ENCODE peak calls at places on chromosome 14, in four cellular contexts. One of them, this sample, is unnamed.

GRCh38 chr14:72495668-72496067 is 398.2 kb downstream of the DPF3 start:
- DNase-seq in pancreas: no peak
- DNase-seq in foreskin fibroblast: no peak
- DNase-seq in heart left ventricle: no peak
- DNase-seq in this sample: no peak

GRCh38 chr14:67167420-67168109 is 21.7 kb upstream of the GARIN2 start:
- DNase-seq in heart left ventricle: no peak
- DNase-seq in pancreas: no peak
- DNase-seq in foreskin fibroblast: no peak
- DNase-seq in this sample: no peak

GRCh38 chr14:100982764-100983163 is 79.2 kb upstream of the RTL1 start:
- DNase-seq in foreskin fibroblast: no peak
- DNase-seq in heart left ventricle: no peak
- DNase-seq in pancreas: no peak
- DNase-seq in this sample: no peak

GRCh38 chr14:100739306-100739705 is 12.6 kb downstream of the DLK1 start:
- DNase-seq in foreskin fibroblast: no peak
- DNase-seq in heart left ventricle: no peak
- DNase-seq in pancreas: no peak
- DNase-seq in this sample: no peak

GRCh38 chr14:23622990-23623389 is 13.2 kb upstream of the DHRS2 start:
- DNase-seq in pancreas: no peak
- DNase-seq in foreskin fibroblast: no peak
- DNase-seq in heart left ventricle: peak
- DNase-seq in this sample: no peak

GRCh38 chr14:68306265-68306933 is 486.5 kb downstream of the ZFP36L1 start:
- DNase-seq in foreskin fibroblast: no peak
- DNase-seq in pancreas: no peak
- DNase-seq in heart left ventricle: no peak
- DNase-seq in this sample: no peak

GRCh38 chr14:21748869-21749303 is 75.3 kb upstream of the OR4E1 start:
- DNase-seq in foreskin fibroblast: no peak
- DNase-seq in heart left ventricle: no peak
- DNase-seq in pancreas: peak
- DNase-seq in this sample: no peak

GRCh38 chr14:69701269-69701668 is 65.7 kb upstream of the SRSF5 start:
- DNase-seq in heart left ventricle: no peak
- DNase-seq in foreskin fibroblast: no peak
- DNase-seq in pancreas: no peak
- DNase-seq in this sample: no peak

GRCh38 chr14:35989736-35990135 is 163.6 kb downstream of the BRMS1L start:
- DNase-seq in pancreas: no peak
- DNase-seq in heart left ventricle: no peak
- DNase-seq in foreskin fibroblast: no peak
- DNase-seq in this sample: no peak

GRCh38 chr14:99600232-99600888 is 3.6 kb downstream of the CCDC85C start:
- DNase-seq in pancreas: no peak
- DNase-seq in heart left ventricle: no peak
- DNase-seq in foreskin fibroblast: no peak
- DNase-seq in this sample: no peak

GRCh38 chr14:95174184-95174804 is 17.0 kb upstream of the DICER1 start:
- DNase-seq in foreskin fibroblast: no peak
- DNase-seq in heart left ventricle: no peak
- DNase-seq in pancreas: no peak
- DNase-seq in this sample: no peak

GRCh38 chr14:21071225-21072041 is 1.3 kb downstream of the ARHGEF40 start:
- DNase-seq in pancreas: peak
- DNase-seq in heart left ventricle: peak
- DNase-seq in foreskin fibroblast: peak
- DNase-seq in this sample: peak

GRCh38 chr14:62592877-62593276 is 452.4 kb downstream of the KCNH5 start:
- DNase-seq in pancreas: no peak
- DNase-seq in heart left ventricle: no peak
- DNase-seq in foreskin fibroblast: peak
- DNase-seq in this sample: no peak

GRCh38 chr14:35927727-35928126 is 101.6 kb downstream of the BRMS1L start:
- DNase-seq in foreskin fibroblast: no peak
- DNase-seq in heart left ventricle: no peak
- DNase-seq in pancreas: no peak
- DNase-seq in this sample: no peak

GRCh38 chr14:74491952-74492351 is 1.2 kb downstream of the NPC2 start:
- DNase-seq in pancreas: no peak
- DNase-seq in foreskin fibroblast: peak
- DNase-seq in heart left ventricle: no peak
- DNase-seq in this sample: no peak

GRCh38 chr14:34680806-34681479 is 33.5 kb downstream of the CFL2 start:
- DNase-seq in pancreas: no peak
- DNase-seq in heart left ventricle: no peak
- DNase-seq in foreskin fibroblast: no peak
- DNase-seq in this sample: no peak

GRCh38 chr14:84804498-84805294 is 725.2 kb upstream of the FLRT2 start:
- DNase-seq in heart left ventricle: no peak
- DNase-seq in foreskin fibroblast: no peak
- DNase-seq in pancreas: no peak
- DNase-seq in this sample: no peak
- H3K4me3 ChIP-seq in heart left ventricle: no peak
- H3K4me3 ChIP-seq in foreskin fibroblast: no peak
- H3K4me3 ChIP-seq in pancreas: no peak
- H3K4me3 ChIP-seq in this sample: no peak

GRCh38 chr14:52241102-52241793 is 26.2 kb upstream of the PTGDR start:
- DNase-seq in heart left ventricle: no peak
- DNase-seq in pancreas: no peak
- DNase-seq in foreskin fibroblast: peak
- DNase-seq in this sample: no peak
- H3K4me3 ChIP-seq in heart left ventricle: no peak
- H3K4me3 ChIP-seq in pancreas: no peak
- H3K4me3 ChIP-seq in foreskin fibroblast: peak
- H3K4me3 ChIP-seq in this sample: no peak

GRCh38 chr14:64885555-64885954 is 5.8 kb upstream of the SPTB start:
- DNase-seq in heart left ventricle: no peak
- DNase-seq in foreskin fibroblast: no peak
- DNase-seq in pancreas: no peak
- DNase-seq in this sample: no peak

GRCh38 chr14:64875350-64875749 is 4.4 kb downstream of the SPTB start:
- DNase-seq in pancreas: no peak
- DNase-seq in foreskin fibroblast: no peak
- DNase-seq in heart left ventricle: no peak
- DNase-seq in this sample: no peak

GRCh38 chr14:64878775-64879634 is 702 bp downstream of the SPTB start:
- DNase-seq in heart left ventricle: peak
- DNase-seq in pancreas: peak
- DNase-seq in foreskin fibroblast: no peak
- DNase-seq in this sample: no peak

GRCh38 chr14:64879635-64880381 is at the start of gene SPTB:
- DNase-seq in pancreas: peak
- DNase-seq in heart left ventricle: peak
- DNase-seq in foreskin fibroblast: no peak
- DNase-seq in this sample: no peak

DNA sequence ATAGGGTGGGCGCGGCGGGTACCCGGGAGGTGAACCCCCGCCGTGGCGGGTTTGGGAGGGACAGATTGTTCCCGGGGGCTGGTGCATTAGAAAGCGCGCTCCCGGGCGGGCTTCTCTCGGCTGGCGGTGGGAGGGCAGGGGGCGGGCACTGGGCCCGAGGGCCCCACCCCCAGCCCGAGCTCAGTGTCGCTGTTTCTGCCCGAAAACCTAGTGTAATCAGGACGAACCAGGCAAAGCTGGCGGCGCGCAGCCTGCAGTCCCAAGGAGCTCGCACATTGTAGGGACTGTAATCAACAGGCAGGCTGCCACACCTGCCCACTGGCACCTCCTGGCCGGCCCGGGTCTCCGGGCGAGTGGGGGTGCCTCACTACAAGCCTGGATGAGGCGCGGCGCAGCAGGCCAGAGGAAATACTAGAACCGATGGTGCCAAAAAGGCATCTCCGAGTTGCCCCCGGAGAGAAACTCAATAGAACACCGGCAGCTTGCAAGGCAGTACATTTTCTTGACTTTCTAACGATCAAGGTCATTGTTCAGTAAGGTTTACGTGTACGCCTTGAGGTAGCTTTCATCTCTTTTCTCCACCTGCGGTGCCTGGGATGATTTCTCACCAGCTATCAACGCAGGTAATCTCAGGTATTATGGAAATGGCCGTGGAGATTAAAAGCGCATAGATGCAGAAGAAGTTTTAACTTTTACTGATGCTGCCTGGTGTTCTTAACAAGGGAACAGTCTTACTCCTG is 845 bp upstream of the SPTB start:
- DNase-seq in heart left ventricle: peak
- DNase-seq in pancreas: peak
- DNase-seq in foreskin fibroblast: no peak
- DNase-seq in this sample: peak
- H3K4me3 ChIP-seq in heart left ventricle: peak
- H3K4me3 ChIP-seq in pancreas: peak
- H3K4me3 ChIP-seq in foreskin fibroblast: peak
- H3K4me3 ChIP-seq in this sample: peak

DNA sequence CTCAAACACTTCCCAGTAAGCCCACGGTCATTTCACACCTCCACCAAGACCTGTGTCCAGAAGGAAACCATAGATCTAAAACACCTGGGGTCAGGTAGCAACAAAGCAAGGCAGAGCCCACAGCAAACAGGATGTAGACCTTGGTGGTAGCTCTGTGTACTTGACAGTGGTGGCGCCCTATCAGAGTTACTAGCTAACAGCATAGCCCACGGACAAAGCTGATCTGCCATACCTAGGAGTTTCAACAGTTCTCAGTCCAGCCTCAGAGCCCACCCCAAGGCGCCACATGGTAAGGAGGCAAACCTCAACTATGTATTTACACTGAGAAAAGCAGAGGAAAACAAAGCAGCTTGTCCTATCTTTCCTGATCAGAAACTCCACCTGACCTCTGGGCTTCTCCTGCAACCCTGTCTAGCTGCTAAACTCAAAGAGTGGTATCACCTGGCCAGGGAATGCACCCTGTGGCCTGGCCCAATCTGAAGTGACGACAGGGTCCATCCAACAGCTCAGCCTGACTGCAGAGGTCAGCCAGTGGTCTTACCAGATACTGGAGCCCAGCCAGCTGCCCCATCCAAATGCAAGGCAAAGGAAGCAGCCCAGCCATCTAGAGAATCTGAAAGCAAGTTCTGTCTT is 46.3 kb downstream of the STON2 start:
- DNase-seq in pancreas: no peak
- DNase-seq in foreskin fibroblast: no peak
- DNase-seq in heart left ventricle: no peak
- DNase-seq in this sample: no peak
- H3K4me3 ChIP-seq in pancreas: no peak
- H3K4me3 ChIP-seq in foreskin fibroblast: no peak
- H3K4me3 ChIP-seq in heart left ventricle: no peak
- H3K4me3 ChIP-seq in this sample: no peak

GRCh38 chr14:75980856-75981255 is 939 bp downstream of the TGFB3 start:
- DNase-seq in heart left ventricle: no peak
- DNase-seq in foreskin fibroblast: no peak
- DNase-seq in pancreas: peak
- DNase-seq in this sample: no peak

GRCh38 chr14:75979071-75979571 is 2.7 kb downstream of the TGFB3 start:
- DNase-seq in foreskin fibroblast: no peak
- DNase-seq in pancreas: peak
- DNase-seq in heart left ventricle: no peak
- DNase-seq in this sample: no peak

GRCh38 chr14:75978249-75978731 is 3.5 kb downstream of the TGFB3 start:
- DNase-seq in foreskin fibroblast: no peak
- DNase-seq in pancreas: peak
- DNase-seq in heart left ventricle: no peak
- DNase-seq in this sample: no peak

GRCh38 chr14:75981426-75981825 is 369 bp downstream of the TGFB3 start:
- DNase-seq in heart left ventricle: no peak
- DNase-seq in pancreas: peak
- DNase-seq in foreskin fibroblast: no peak
- DNase-seq in this sample: no peak

DNA sequence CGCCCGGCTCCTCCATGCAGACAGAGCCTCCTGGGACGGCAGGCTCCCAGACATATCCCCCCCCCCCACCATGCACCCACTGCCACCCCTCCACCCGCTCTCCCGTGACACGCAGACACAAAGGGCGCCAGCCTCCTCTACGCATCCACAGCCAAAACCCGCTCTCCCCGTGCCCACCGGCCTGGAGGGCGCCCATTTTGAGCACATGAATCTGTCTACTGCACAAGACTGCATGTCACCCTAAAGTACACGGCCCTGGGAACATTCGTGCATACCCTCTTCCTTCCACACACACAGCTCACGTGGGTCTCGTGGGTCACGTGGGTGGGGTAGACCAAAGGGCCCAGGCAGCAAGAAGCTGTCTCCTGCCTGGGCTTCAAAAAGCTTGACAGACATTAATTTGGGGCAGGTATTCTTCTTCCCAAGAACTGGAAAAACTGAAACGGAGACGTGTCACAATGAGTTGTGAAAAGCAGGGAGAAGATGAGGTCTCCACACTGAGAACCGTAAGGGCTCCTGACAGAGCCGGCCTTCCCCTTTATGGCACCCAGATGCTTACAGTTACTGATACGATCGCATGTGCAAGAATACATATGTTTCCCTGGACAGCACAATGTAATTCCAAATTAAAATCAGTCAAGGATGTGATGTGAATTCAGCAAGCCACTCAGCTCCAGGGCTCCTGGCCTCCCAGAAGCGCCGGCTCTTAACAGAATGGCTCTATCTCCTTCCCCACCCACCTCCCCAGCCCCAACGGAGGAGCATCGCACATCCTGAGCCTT is 2.0 kb downstream of the TGFB3 start:
- DNase-seq in heart left ventricle: peak
- DNase-seq in foreskin fibroblast: no peak
- DNase-seq in pancreas: peak
- DNase-seq in this sample: no peak
- H3K4me3 ChIP-seq in heart left ventricle: peak
- H3K4me3 ChIP-seq in foreskin fibroblast: peak
- H3K4me3 ChIP-seq in pancreas: peak
- H3K4me3 ChIP-seq in this sample: peak

GRCh38 chr14:75631453-75631831 is 29.2 kb downstream of the ERG28 start:
- DNase-seq in foreskin fibroblast: no peak
- DNase-seq in pancreas: no peak
- DNase-seq in heart left ventricle: no peak
- DNase-seq in this sample: no peak
- H3K4me3 ChIP-seq in foreskin fibroblast: no peak
- H3K4me3 ChIP-seq in pancreas: no peak
- H3K4me3 ChIP-seq in heart left ventricle: no peak
- H3K4me3 ChIP-seq in this sample: no peak